ENCODE peak calls at places on chromosomes 5 and 9, in eight cellular contexts. Y is NCI-H1105, D is left ventricle myocardium inferior, P is choroid plexus epithelial cell, Q is H7, G is Panc1, F is non-pigmented ciliary epithelial cell, H is posterior cingulate gyrus. M is an unnamed sample.

GRCh38 chr5:160174780-160175437 is 54.4 kb upstream of the FABP6 start:
- DNase-seq in H (no peak), G (no peak), Q (no peak), D (no peak), Y (no peak), F (no peak), P (no peak), M (no peak)

GRCh38 chr5:56910123-56910951 is 941 bp downstream of the SETD9 start:
- DNase-seq in G (no peak), F (peak), D (peak), Y (peak), P (no peak), Q (peak), H (peak), M (no peak)

GRCh38 chr9:98745470-98745869 is 36.7 kb upstream of the GABBR2 start:
- DNase-seq in Q (no peak), D (no peak), P (no peak), H (no peak), F (no peak), Y (no peak), G (no peak), M (no peak)

GRCh38 chr9:121651295-121652036 is at the start of gene DAB2IP:
- DNase-seq in P (peak), D (peak), H (peak), Y (peak), F (no peak), Q (peak), G (no peak), M (no peak)

GRCh38 chr5:159331099-159331973 is 1.0 kb upstream of the IL12B start:
- DNase-seq in Q (peak), Y (no peak), F (no peak), G (no peak), P (peak), D (peak), H (peak), M (peak)

GRCh38 chr9:130971294-130971849 is 32.3 kb upstream of the FIBCD1 start:
- DNase-seq in Q (peak), F (no peak), D (no peak), H (no peak), G (no peak), Y (no peak), P (no peak), M (no peak)

GRCh38 chr5:58366461-58366860 is 93.4 kb downstream of the PLK2 start:
- DNase-seq in D (no peak), H (no peak), Q (no peak), F (no peak), P (peak), Y (no peak), G (no peak), M (no peak)

GRCh38 chr5:92222449-92222848 is 839.3 kb upstream of the ARRDC3 start:
- DNase-seq in D (no peak), Y (no peak), F (no peak), H (no peak), P (peak), Q (no peak), G (no peak), M (no peak)

GRCh38 chr5:145637396-145637795 is 197.7 kb downstream of the PRELID2 start:
- DNase-seq in D (no peak), H (no peak), Y (no peak), Q (no peak), F (peak), P (no peak), G (no peak), M (no peak)

GRCh38 chr9:68614121-68614520 is 73.4 kb upstream of the TMEM252 start:
- DNase-seq in D (no peak), Y (no peak), F (no peak), G (no peak), P (no peak), Q (no peak), H (no peak), M (no peak)

GRCh38 chr9:31996331-31996730 is 388.1 kb upstream of the ACO1 start:
- DNase-seq in D (no peak), Q (no peak), F (no peak), G (no peak), Y (no peak), P (peak), H (no peak), M (no peak)

GRCh38 chr9:37760416-37761165 is 7.0 kb downstream of the TRMT10B start:
- DNase-seq in Y (no peak), D (no peak), F (peak), G (no peak), H (no peak), Q (no peak), P (peak), M (no peak)

GRCh38 chr5:109643951-109644350 is 45.8 kb upstream of the MAN2A1 start:
- DNase-seq in F (no peak), D (no peak), P (no peak), Y (no peak), Q (no peak), H (no peak), G (no peak), M (no peak)

GRCh38 chr5:69074664-69075521 is 18.9 kb upstream of the SLC30A5 start:
- DNase-seq in Q (peak), P (no peak), D (no peak), Y (no peak), H (no peak), F (no peak), G (no peak), M (no peak)

GRCh38 chr9:30120654-30121053 is 2263.8 kb upstream of the ACO1 start:
- DNase-seq in F (no peak), G (no peak), P (no peak), Y (no peak), D (no peak), H (no peak), Q (no peak), M (no peak)

GRCh38 chr9:123157216-123157615 is 111.2 kb downstream of the STRBP start:
- DNase-seq in H (no peak), F (peak), Y (no peak), Q (no peak), G (no peak), D (no peak), P (peak), M (no peak)

GRCh38 chr5:14739538-14739937 is 75.0 kb downstream of the OTULIN start:
- DNase-seq in Q (no peak), F (peak), D (no peak), G (no peak), Y (no peak), H (no peak), P (peak), M (no peak)

GRCh38 chr5:42912184-42912766 is 100.6 kb upstream of the SELENOP start:
- DNase-seq in Y (peak), G (peak), Q (no peak), D (no peak), H (no peak), F (no peak), P (peak), M (no peak)

GRCh38 chr5:891837-892389 is 688 bp downstream of the BRD9 start:
- DNase-seq in H (no peak), Q (no peak), F (no peak), D (no peak), P (peak), G (no peak), Y (no peak), M (no peak)

M was measured in activated T-helper 2 cell treated with anti-CD3 and anti-CD28 coated beads, Interferon-gamma antibody, Interleukin-2, Interleukin-4, amounts not matched to agents 10 μg/mL and 5 μg/mL and 100 μg/mL, durations not matched to agents 14 hours and 24 hours and 36 hours.